ENCODE peak calls at places on chromosomes 4 and X, in four cellular contexts. Z, P, H and A are unnamed samples.

GRCh38 chr4:10582059-10582686 is 102.4 kb downstream of the CLNK start:
- DNase-seq in P (peak), H (peak), Z (peak), A (peak)

GRCh38 chr4:168645933-168646768 is 149.3 kb downstream of the PALLD start:
- DNase-seq in P (no peak), H (no peak), Z (no peak), A (no peak)

GRCh38 chr4:38078590-38079381 is 118.6 kb downstream of the PTTG2 start:
- DNase-seq in Z (peak), H (peak), P (no peak), A (peak)

GRCh38 chrX:137431693-137432488 is 134.0 kb upstream of the ZIC3 start:
- DNase-seq in Z (no peak), P (no peak), H (peak), A (no peak)

GRCh38 chr4:53688186-53688790 is 97.0 kb upstream of the LNX1 start:
- DNase-seq in P (peak), H (peak), Z (peak), A (peak)

GRCh38 chr4:102858828-102859464 is 9.8 kb upstream of the CISD2 start:
- DNase-seq in Z (no peak), H (no peak), P (no peak), A (no peak)

GRCh38 chrX:150291014-150291413 is 72.1 kb upstream of the MAMLD1 start:
- DNase-seq in H (no peak), P (no peak), Z (no peak), A (no peak)

GRCh38 chr4:37528161-37528560 is 158.0 kb downstream of the RELL1 start:
- DNase-seq in Z (no peak), H (peak), P (no peak), A (no peak)

GRCh38 chrX:151753313-151754041 is 18.9 kb downstream of the CNGA2 start:
- DNase-seq in P (peak), H (peak), Z (peak), A (peak)

GRCh38 chr4:149885896-149886295 is 70.3 kb upstream of the IQCM start:
- DNase-seq in Z (peak), H (no peak), P (no peak), A (no peak)